ENCODE peak calls at places on chromosomes 16 and 17, in five cellular contexts. T is pancreas, B is SK-MEL-5, H is kidney glomerular epithelial cell, X is EL. U is an unnamed sample.

GRCh38 chr16:88911148-88911945 is 44.9 kb upstream of the PABPN1L start:
- DNase-seq in T (no peak), B (no peak), H (no peak), X (no peak), U (no peak)

GRCh38 chr17:35715416-35715815 is 16.0 kb upstream of the RASL10B start:
- DNase-seq in T (no peak), B (no peak), H (no peak), X (no peak), U (no peak)

GRCh38 chr16:12206031-12206748 is 229.7 kb downstream of the SNX29 start:
- DNase-seq in T (no peak), B (no peak), H (no peak), X (no peak), U (no peak)

GRCh38 chr17:48102700-48103378 is 1.6 kb upstream of the CBX1 start:
- DNase-seq in T (no peak), B (peak), H (no peak), X (no peak), U (no peak)

GRCh38 chr16:8814095-8814806 is 16.6 kb downstream of the PMM2 start:
- DNase-seq in T (no peak), B (no peak), H (no peak), X (no peak), U (no peak)

GRCh38 chr17:69729937-69730336 is 315.4 kb downstream of the MAP2K6 start:
- DNase-seq in T (no peak), B (no peak), H (no peak), X (peak), U (no peak)

GRCh38 chr17:50263293-50264262 is 10.7 kb upstream of the TMEM92 start:
- DNase-seq in T (no peak), B (no peak), H (no peak), X (no peak), U (peak)

GRCh38 chr17:927611-928461 is 51.7 kb downstream of the NXN start:
- DNase-seq in T (no peak), B (no peak), H (peak), X (peak), U (peak)

GRCh38 chr16:89256651-89257254 is 39.2 kb downstream of the ZNF778 start:
- DNase-seq in T (peak), B (no peak), H (no peak), X (peak), U (peak)

GRCh38 chr17:61504697-61505096 is 52.5 kb downstream of the TBX4 start:
- DNase-seq in T (no peak), B (no peak), H (peak), X (peak), U (peak)

U was measured in AG20443.